ENCODE peak calls at places on chromosomes 3 and 15, in ten cellular contexts. T is C1 segment of cervical spinal cord; A is activated CD8-positive, alpha-beta memory T cell treated with anti-CD3 and anti-CD28 coated beads for 48 hours; K is choroid plexus epithelial cell; X is Kasumi-1; P is T-helper 1 cell; I is non-pigmented ciliary epithelial cell; D is lower leg skin; W is Ammon's horn; J is prostate gland. H is an unnamed sample.

GRCh38 chr15:43199945-43200488 is 14.8 kb downstream of the CCNDBP1 start:
- DNase-seq in T (no peak), X (no peak), W (no peak), D (no peak), K (no peak), A (no peak), J (no peak), P (no peak), I (no peak), H (no peak)

GRCh38 chr15:101614761-101615160 is 37.4 kb downstream of the TM2D3 start:
- DNase-seq in A (no peak), T (no peak), P (no peak), X (no peak), W (no peak), I (no peak), K (no peak), J (no peak), D (no peak), H (no peak)

GRCh38 chr3:10515396-10515795 is 10.0 kb upstream of the ATP2B2 start:
- DNase-seq in W (no peak), A (no peak), J (no peak), I (no peak), P (no peak), T (no peak), K (no peak), X (no peak), D (peak), H (no peak)

GRCh38 chr3:106635271-106635670 is 742.0 kb upstream of the CCDC54 start:
- DNase-seq in K (peak), T (no peak), X (no peak), D (no peak), W (no peak), P (no peak), J (no peak), I (peak), A (no peak), H (no peak)

GRCh38 chr3:154862265-154862664 is 217.9 kb upstream of the MME start:
- DNase-seq in D (no peak), T (no peak), P (no peak), K (peak), J (no peak), I (peak), X (no peak), W (no peak), A (no peak), H (no peak)

GRCh38 chr3:146650691-146651090 is 45.5 kb upstream of the PLSCR5 start:
- DNase-seq in J (no peak), I (no peak), W (no peak), X (no peak), D (no peak), T (no peak), K (peak), A (no peak), P (no peak), H (no peak)

GRCh38 chr15:87741350-87741749 is 515.2 kb downstream of the NTRK3 start:
- DNase-seq in J (no peak), X (no peak), A (no peak), W (no peak), D (no peak), P (no peak), T (no peak), K (no peak), I (no peak), H (no peak)

GRCh38 chr3:179768080-179768479 is 115.2 kb downstream of the USP13 start:
- DNase-seq in K (peak), P (no peak), T (no peak), D (no peak), X (peak), W (peak), A (no peak), I (no peak), J (no peak), H (no peak)

GRCh38 chr3:88180398-88180999 is 30.7 kb downstream of the C3orf38 start:
- DNase-seq in J (no peak), A (no peak), P (no peak), D (no peak), W (peak), K (peak), I (peak), X (peak), T (no peak), H (peak)

GRCh38 chr3:134186391-134186790 is 64.3 kb downstream of the RYK start:
- DNase-seq in J (no peak), K (no peak), T (no peak), X (no peak), A (no peak), I (no peak), W (no peak), D (no peak), P (no peak), H (no peak)

GRCh38 chr3:19652336-19652735 is 281.7 kb downstream of the EFHB start:
- DNase-seq in J (no peak), I (no peak), T (no peak), P (no peak), K (no peak), D (no peak), A (no peak), X (no peak), W (no peak), H (no peak)

H was measured in GF-D8.